ENCODE peak calls at places on chromosomes 16 and 17, in four cellular contexts. One of them, this sample, is unnamed.
A peak's percentile ranks its signal among the peaks of the same experiment; 100 is the strongest.

GRCh38 chr16:58128721-58129096 is 472 bp downstream of the CFAP20 start:
- DNase-seq in stimulated activated CD8-positive, alpha-beta memory T cell treated with anti-CD3 and anti-CD28 coated beads, Interleukin-4, amount 100 ng/mL, for 1 hour: no peak
- DNase-seq in effector CD4-positive, alpha-beta T cell: peak; percentile 18
- DNase-seq in ovary: no peak
- DNase-seq in this sample: no peak

GRCh38 chr16:12160249-12160648 is 183.7 kb downstream of the SNX29 start:
- DNase-seq in stimulated activated CD8-positive, alpha-beta memory T cell treated with anti-CD3 and anti-CD28 coated beads, Interleukin-4, amount 100 ng/mL, for 1 hour: no peak
- DNase-seq in effector CD4-positive, alpha-beta T cell: no peak
- DNase-seq in ovary: no peak
- DNase-seq in this sample: no peak

GRCh38 chr17:28675980-28676379 is 14.0 kb downstream of the SUPT6H start:
- DNase-seq in ovary: no peak
- DNase-seq in effector CD4-positive, alpha-beta T cell: no peak
- DNase-seq in stimulated activated CD8-positive, alpha-beta memory T cell treated with anti-CD3 and anti-CD28 coated beads, Interleukin-4, amount 100 ng/mL, for 1 hour: no peak
- DNase-seq in this sample: no peak

GRCh38 chr17:30567231-30568116 is 90.3 kb downstream of the GOSR1 start:
- DNase-seq in effector CD4-positive, alpha-beta T cell: no peak
- DNase-seq in ovary: no peak
- DNase-seq in stimulated activated CD8-positive, alpha-beta memory T cell treated with anti-CD3 and anti-CD28 coated beads, Interleukin-4, amount 100 ng/mL, for 1 hour: no peak
- DNase-seq in this sample: no peak

GRCh38 chr17:22301353-22301745 is 609.0 kb downstream of the KCNJ18 start:
- DNase-seq in stimulated activated CD8-positive, alpha-beta memory T cell treated with anti-CD3 and anti-CD28 coated beads, Interleukin-4, amount 100 ng/mL, for 1 hour: no peak
- DNase-seq in ovary: no peak
- DNase-seq in effector CD4-positive, alpha-beta T cell: no peak
- DNase-seq in this sample: no peak

GRCh38 chr16:70657956-70658355 is 11.6 kb downstream of the IL34 start:
- DNase-seq in stimulated activated CD8-positive, alpha-beta memory T cell treated with anti-CD3 and anti-CD28 coated beads, Interleukin-4, amount 100 ng/mL, for 1 hour: no peak
- DNase-seq in ovary: no peak
- DNase-seq in effector CD4-positive, alpha-beta T cell: no peak
- DNase-seq in this sample: no peak

GRCh38 chr16:4915226-4915761 is 21.7 kb downstream of the PPL start:
- DNase-seq in stimulated activated CD8-positive, alpha-beta memory T cell treated with anti-CD3 and anti-CD28 coated beads, Interleukin-4, amount 100 ng/mL, for 1 hour: no peak
- DNase-seq in ovary: no peak
- DNase-seq in effector CD4-positive, alpha-beta T cell: no peak
- DNase-seq in this sample: peak; percentile 52

GRCh38 chr17:31339906-31340661 is 18.7 kb upstream of the EVI2A start:
- DNase-seq in ovary: no peak
- DNase-seq in effector CD4-positive, alpha-beta T cell: no peak
- DNase-seq in stimulated activated CD8-positive, alpha-beta memory T cell treated with anti-CD3 and anti-CD28 coated beads, Interleukin-4, amount 100 ng/mL, for 1 hour: no peak
- DNase-seq in this sample: peak; percentile 27

GRCh38 chr16:1003551-1004347 is 22.2 kb downstream of the SOX8 start:
- DNase-seq in effector CD4-positive, alpha-beta T cell: no peak
- DNase-seq in stimulated activated CD8-positive, alpha-beta memory T cell treated with anti-CD3 and anti-CD28 coated beads, Interleukin-4, amount 100 ng/mL, for 1 hour: no peak
- DNase-seq in ovary: no peak
- DNase-seq in this sample: no peak

GRCh38 chr17:164536-165235 is 16.8 kb downstream of the DOC2B start:
- DNase-seq in ovary: peak; percentile 79
- DNase-seq in stimulated activated CD8-positive, alpha-beta memory T cell treated with anti-CD3 and anti-CD28 coated beads, Interleukin-4, amount 100 ng/mL, for 1 hour: no peak
- DNase-seq in effector CD4-positive, alpha-beta T cell: no peak
- DNase-seq in this sample: peak; percentile 70

GRCh38 chr17:29585080-29585751 is 4.2 kb downstream of the GIT1 start:
- DNase-seq in ovary: peak; percentile 28
- DNase-seq in effector CD4-positive, alpha-beta T cell: no peak
- DNase-seq in stimulated activated CD8-positive, alpha-beta memory T cell treated with anti-CD3 and anti-CD28 coated beads, Interleukin-4, amount 100 ng/mL, for 1 hour: no peak
- DNase-seq in this sample: peak; percentile 23

GRCh38 chr17:80774146-80774545 is 217.5 kb upstream of the CHMP6 start:
- DNase-seq in ovary: no peak
- DNase-seq in stimulated activated CD8-positive, alpha-beta memory T cell treated with anti-CD3 and anti-CD28 coated beads, Interleukin-4, amount 100 ng/mL, for 1 hour: no peak
- DNase-seq in effector CD4-positive, alpha-beta T cell: no peak
- DNase-seq in this sample: no peak

GRCh38 chr16:60107920-60108319 is 1373.8 kb upstream of the GOT2 start:
- DNase-seq in stimulated activated CD8-positive, alpha-beta memory T cell treated with anti-CD3 and anti-CD28 coated beads, Interleukin-4, amount 100 ng/mL, for 1 hour: no peak
- DNase-seq in ovary: no peak
- DNase-seq in effector CD4-positive, alpha-beta T cell: no peak
- DNase-seq in this sample: no peak

GRCh38 chr16:14215941-14216340 is 144.8 kb downstream of the MRTFB start:
- DNase-seq in ovary: no peak
- DNase-seq in effector CD4-positive, alpha-beta T cell: no peak
- DNase-seq in stimulated activated CD8-positive, alpha-beta memory T cell treated with anti-CD3 and anti-CD28 coated beads, Interleukin-4, amount 100 ng/mL, for 1 hour: no peak
- DNase-seq in this sample: peak; percentile 87

GRCh38 chr17:34542700-34543336 is 36.6 kb upstream of the TMEM132E start:
- DNase-seq in stimulated activated CD8-positive, alpha-beta memory T cell treated with anti-CD3 and anti-CD28 coated beads, Interleukin-4, amount 100 ng/mL, for 1 hour: peak; percentile 16
- DNase-seq in effector CD4-positive, alpha-beta T cell: peak; percentile 44
- DNase-seq in ovary: peak; percentile 24
- DNase-seq in this sample: peak; percentile 46

GRCh38 chr17:82242977-82243647 is 14.3 kb downstream of the SLC16A3 start:
- DNase-seq in ovary: peak; percentile 90
- DNase-seq in stimulated activated CD8-positive, alpha-beta memory T cell treated with anti-CD3 and anti-CD28 coated beads, Interleukin-4, amount 100 ng/mL, for 1 hour: no peak
- DNase-seq in effector CD4-positive, alpha-beta T cell: no peak
- DNase-seq in this sample: peak; percentile 95

GRCh38 chr16:84845496-84846002 is 25.8 kb downstream of the CRISPLD2 start:
- DNase-seq in effector CD4-positive, alpha-beta T cell: no peak
- DNase-seq in ovary: no peak
- DNase-seq in stimulated activated CD8-positive, alpha-beta memory T cell treated with anti-CD3 and anti-CD28 coated beads, Interleukin-4, amount 100 ng/mL, for 1 hour: no peak
- DNase-seq in this sample: no peak

GRCh38 chr16:57184113-57184512 is 1.7 kb downstream of the PSME3IP1 start:
- DNase-seq in effector CD4-positive, alpha-beta T cell: no peak
- DNase-seq in ovary: no peak
- DNase-seq in stimulated activated CD8-positive, alpha-beta memory T cell treated with anti-CD3 and anti-CD28 coated beads, Interleukin-4, amount 100 ng/mL, for 1 hour: no peak
- DNase-seq in this sample: no peak

GRCh38 chr17:76569607-76570279 is 15.9 kb downstream of the ST6GALNAC2 start:
- DNase-seq in ovary: no peak
- DNase-seq in effector CD4-positive, alpha-beta T cell: no peak
- DNase-seq in stimulated activated CD8-positive, alpha-beta memory T cell treated with anti-CD3 and anti-CD28 coated beads, Interleukin-4, amount 100 ng/mL, for 1 hour: no peak
- DNase-seq in this sample: peak; percentile 90

GRCh38 chr17:16273929-16274339 is 56.9 kb downstream of the PIGL start:
- DNase-seq in ovary: no peak
- DNase-seq in stimulated activated CD8-positive, alpha-beta memory T cell treated with anti-CD3 and anti-CD28 coated beads, Interleukin-4, amount 100 ng/mL, for 1 hour: no peak
- DNase-seq in effector CD4-positive, alpha-beta T cell: no peak
- DNase-seq in this sample: no peak

GRCh38 chr17:75319818-75320691 is 30.8 kb upstream of the SLC25A19 start:
- DNase-seq in stimulated activated CD8-positive, alpha-beta memory T cell treated with anti-CD3 and anti-CD28 coated beads, Interleukin-4, amount 100 ng/mL, for 1 hour: no peak
- DNase-seq in ovary: no peak
- DNase-seq in effector CD4-positive, alpha-beta T cell: no peak
- DNase-seq in this sample: no peak

GRCh38 chr16:21599994-21600773 is 807 bp downstream of the METTL9 start:
- DNase-seq in ovary: no peak
- DNase-seq in effector CD4-positive, alpha-beta T cell: peak; percentile 11
- DNase-seq in stimulated activated CD8-positive, alpha-beta memory T cell treated with anti-CD3 and anti-CD28 coated beads, Interleukin-4, amount 100 ng/mL, for 1 hour: no peak
- DNase-seq in this sample: peak; percentile 28

GRCh38 chr16:85579199-85579598 is 33.9 kb upstream of the GSE1 start:
- DNase-seq in ovary: no peak
- DNase-seq in effector CD4-positive, alpha-beta T cell: no peak
- DNase-seq in stimulated activated CD8-positive, alpha-beta memory T cell treated with anti-CD3 and anti-CD28 coated beads, Interleukin-4, amount 100 ng/mL, for 1 hour: no peak
- DNase-seq in this sample: no peak

GRCh38 chr16:84032458-84033178 is 10.0 kb downstream of the SLC38A8 start:
- DNase-seq in stimulated activated CD8-positive, alpha-beta memory T cell treated with anti-CD3 and anti-CD28 coated beads, Interleukin-4, amount 100 ng/mL, for 1 hour: no peak
- DNase-seq in effector CD4-positive, alpha-beta T cell: no peak
- DNase-seq in ovary: no peak
- DNase-seq in this sample: no peak

GRCh38 chr16:89534147-89534788 is 26.1 kb downstream of the SPG7 start:
- DNase-seq in effector CD4-positive, alpha-beta T cell: no peak
- DNase-seq in stimulated activated CD8-positive, alpha-beta memory T cell treated with anti-CD3 and anti-CD28 coated beads, Interleukin-4, amount 100 ng/mL, for 1 hour: no peak
- DNase-seq in ovary: no peak
- DNase-seq in this sample: no peak

GRCh38 chr17:56756536-56756935 is 77.2 kb downstream of the C17orf67 start:
- DNase-seq in stimulated activated CD8-positive, alpha-beta memory T cell treated with anti-CD3 and anti-CD28 coated beads, Interleukin-4, amount 100 ng/mL, for 1 hour: no peak
- DNase-seq in ovary: no peak
- DNase-seq in effector CD4-positive, alpha-beta T cell: no peak
- DNase-seq in this sample: no peak

GRCh38 chr17:58531661-58532554 is 17.5 kb upstream of the MTMR4 start:
- DNase-seq in effector CD4-positive, alpha-beta T cell: peak; percentile 43
- DNase-seq in ovary: peak; percentile 65
- DNase-seq in stimulated activated CD8-positive, alpha-beta memory T cell treated with anti-CD3 and anti-CD28 coated beads, Interleukin-4, amount 100 ng/mL, for 1 hour: no peak
- DNase-seq in this sample: peak; percentile 72

GRCh38 chr17:74521701-74522201 is 9.5 kb downstream of the CD300LB start:
- DNase-seq in stimulated activated CD8-positive, alpha-beta memory T cell treated with anti-CD3 and anti-CD28 coated beads, Interleukin-4, amount 100 ng/mL, for 1 hour: no peak
- DNase-seq in ovary: no peak
- DNase-seq in effector CD4-positive, alpha-beta T cell: no peak
- DNase-seq in this sample: peak; percentile 53

GRCh38 chr17:68498479-68499326 is 13.5 kb upstream of the PRKAR1A start:
- DNase-seq in ovary: peak; percentile 54
- DNase-seq in stimulated activated CD8-positive, alpha-beta memory T cell treated with anti-CD3 and anti-CD28 coated beads, Interleukin-4, amount 100 ng/mL, for 1 hour: no peak
- DNase-seq in effector CD4-positive, alpha-beta T cell: no peak
- DNase-seq in this sample: peak; percentile 74

GRCh38 chr16:50316848-50317630 is 50.7 kb downstream of the ADCY7 start:
- DNase-seq in stimulated activated CD8-positive, alpha-beta memory T cell treated with anti-CD3 and anti-CD28 coated beads, Interleukin-4, amount 100 ng/mL, for 1 hour: no peak
- DNase-seq in ovary: no peak
- DNase-seq in effector CD4-positive, alpha-beta T cell: no peak
- DNase-seq in this sample: no peak

GRCh38 chr16:83706394-83706793 is 101.4 kb upstream of the HSBP1 start:
- DNase-seq in ovary: no peak
- DNase-seq in stimulated activated CD8-positive, alpha-beta memory T cell treated with anti-CD3 and anti-CD28 coated beads, Interleukin-4, amount 100 ng/mL, for 1 hour: no peak
- DNase-seq in effector CD4-positive, alpha-beta T cell: no peak
- DNase-seq in this sample: no peak

GRCh38 chr16:74469946-74470478 is 48.7 kb upstream of the CLEC18B start:
- DNase-seq in stimulated activated CD8-positive, alpha-beta memory T cell treated with anti-CD3 and anti-CD28 coated beads, Interleukin-4, amount 100 ng/mL, for 1 hour: no peak
- DNase-seq in ovary: no peak
- DNase-seq in effector CD4-positive, alpha-beta T cell: no peak
- DNase-seq in this sample: no peak

GRCh38 chr17:10243905-10244844 is 45.8 kb upstream of the GAS7 start:
- DNase-seq in stimulated activated CD8-positive, alpha-beta memory T cell treated with anti-CD3 and anti-CD28 coated beads, Interleukin-4, amount 100 ng/mL, for 1 hour: no peak
- DNase-seq in ovary: peak; percentile 19
- DNase-seq in effector CD4-positive, alpha-beta T cell: no peak
- DNase-seq in this sample: no peak

GRCh38 chr17:74457146-74457819 is 9.2 kb upstream of the CD300A start:
- DNase-seq in stimulated activated CD8-positive, alpha-beta memory T cell treated with anti-CD3 and anti-CD28 coated beads, Interleukin-4, amount 100 ng/mL, for 1 hour: peak; percentile 42
- DNase-seq in effector CD4-positive, alpha-beta T cell: peak; percentile 67
- DNase-seq in ovary: peak; percentile 87
- DNase-seq in this sample: peak; percentile 65

GRCh38 chr16:54932737-54933254 is 2.1 kb downstream of the IRX5 start:
- DNase-seq in stimulated activated CD8-positive, alpha-beta memory T cell treated with anti-CD3 and anti-CD28 coated beads, Interleukin-4, amount 100 ng/mL, for 1 hour: no peak
- DNase-seq in effector CD4-positive, alpha-beta T cell: no peak
- DNase-seq in ovary: no peak
- DNase-seq in this sample: no peak

GRCh38 chr16:3650631-3651265 is 3.7 kb upstream of the DNASE1 start:
- DNase-seq in ovary: no peak
- DNase-seq in effector CD4-positive, alpha-beta T cell: no peak
- DNase-seq in stimulated activated CD8-positive, alpha-beta memory T cell treated with anti-CD3 and anti-CD28 coated beads, Interleukin-4, amount 100 ng/mL, for 1 hour: no peak
- DNase-seq in this sample: no peak

GRCh38 chr16:78743556-78743955 is 644.1 kb downstream of the WWOX start:
- DNase-seq in ovary: no peak
- DNase-seq in stimulated activated CD8-positive, alpha-beta memory T cell treated with anti-CD3 and anti-CD28 coated beads, Interleukin-4, amount 100 ng/mL, for 1 hour: no peak
- DNase-seq in effector CD4-positive, alpha-beta T cell: no peak
- DNase-seq in this sample: no peak

GRCh38 chr17:81295678-81296381 is 723 bp upstream of the SLC38A10 start:
- DNase-seq in effector CD4-positive, alpha-beta T cell: peak; percentile 44
- DNase-seq in ovary: no peak
- DNase-seq in stimulated activated CD8-positive, alpha-beta memory T cell treated with anti-CD3 and anti-CD28 coated beads, Interleukin-4, amount 100 ng/mL, for 1 hour: no peak
- DNase-seq in this sample: no peak

GRCh38 chr16:27550582-27550920 is 607 bp downstream of the KATNIP start:
- DNase-seq in stimulated activated CD8-positive, alpha-beta memory T cell treated with anti-CD3 and anti-CD28 coated beads, Interleukin-4, amount 100 ng/mL, for 1 hour: no peak
- DNase-seq in ovary: no peak
- DNase-seq in effector CD4-positive, alpha-beta T cell: no peak
- DNase-seq in this sample: no peak